ENCODE peak calls at places on chromosomes 3 and 15, in nine cellular contexts. G is T47D; H is stimulated activated CD8-positive, alpha-beta memory T cell treated with anti-CD3 and anti-CD28 coated beads, Interleukin-7, amount 100 ng/mL, for 48 hours; R is lower lobe of right lung; A is Caki2; W is RCC 7860; J is choroid plexus epithelial cell; N is stimulated activated CD4-positive, alpha-beta T cell treated with anti-CD3 and anti-CD28 coated beads, Interleukin-4, amount 100 ng/mL, for 24 hours; P is endodermal cell. Q is an unnamed sample.
A peak's percentile ranks its signal among the peaks of the same experiment; 100 is the strongest.

GRCh38 chr15:38535451-38536200 is 29.0 kb downstream of the RASGRP1 start:
- DNase-seq in R (no peak), W (no peak), G (no peak), P (no peak), J (no peak), N (no peak), H (no peak), A (peak; percentile 50), Q (no peak)

GRCh38 chr3:13500133-13500885 is 20.2 kb downstream of the HDAC11 start:
- DNase-seq in J (peak; percentile 35), W (no peak), P (peak; percentile 86), N (no peak), R (peak; percentile 40), H (no peak), A (no peak), G (no peak), Q (no peak)

GRCh38 chr15:33729648-33730047 is 238.6 kb upstream of the CHRM5 start:
- DNase-seq in P (no peak), H (no peak), G (peak; percentile 46), W (no peak), J (peak; percentile 43), N (no peak), R (no peak), A (peak; percentile 16), Q (peak; percentile 36)

GRCh38 chr3:71064976-71065763 is 518.4 kb downstream of the FOXP1 start:
- DNase-seq in P (peak; percentile 88), W (peak; percentile 21), N (peak; percentile 69), H (peak; percentile 36), A (peak; percentile 57), J (peak; percentile 56), R (peak; percentile 80), G (no peak), Q (peak; percentile 25)

GRCh38 chr3:122458992-122459391 is 43.1 kb upstream of the WDR5B start:
- DNase-seq in P (no peak), G (no peak), N (no peak), A (peak; percentile 26), R (no peak), W (peak; percentile 53), H (no peak), J (peak; percentile 81), Q (no peak)

GRCh38 chr15:93861956-93862741 is 369.2 kb upstream of the MCTP2 start:
- DNase-seq in H (no peak), N (no peak), P (no peak), R (peak; percentile 46), G (no peak), J (no peak), A (no peak), W (no peak), Q (no peak)

GRCh38 chr3:10693457-10693856 is 122.6 kb upstream of the SLC6A11 start:
- DNase-seq in P (no peak), G (no peak), R (no peak), H (no peak), N (no peak), J (peak; percentile 28), W (no peak), A (no peak), Q (no peak)

GRCh38 chr3:168977696-168978374 is 685.7 kb downstream of the MECOM start:
- DNase-seq in R (no peak), G (no peak), P (no peak), H (no peak), J (peak; percentile 20), N (no peak), A (peak; percentile 26), W (no peak), Q (peak; percentile 23)

GRCh38 chr3:140630366-140630765 is 47.5 kb upstream of the TRIM42 start:
- DNase-seq in H (no peak), G (no peak), W (no peak), R (no peak), J (peak; percentile 62), N (no peak), P (no peak), A (no peak), Q (no peak)

GRCh38 chr15:56886878-56887781 is 31.3 kb upstream of the TCF12 start:
- DNase-seq in R (peak; percentile 96), G (peak; percentile 78), H (peak; percentile 69), A (peak; percentile 93), W (peak; percentile 80), P (peak; percentile 95), N (peak; percentile 81), J (peak; percentile 98), Q (peak; percentile 86)

GRCh38 chr3:32508731-32509130 is 6.1 kb upstream of the CMTM6 start:
- DNase-seq in G (no peak), R (no peak), A (no peak), N (no peak), H (no peak), W (no peak), J (peak; percentile 33), P (no peak), Q (no peak)

GRCh38 chr15:34753236-34753894 is 1.4 kb downstream of the GJD2 start:
- DNase-seq in W (no peak), J (peak; percentile 63), A (peak; percentile 50), H (no peak), P (peak; percentile 93), G (peak; percentile 64), R (no peak), N (no peak), Q (peak; percentile 29)

GRCh38 chr3:53606793-53607192 is 112.4 kb downstream of the CACNA1D start:
- DNase-seq in W (no peak), N (no peak), P (no peak), A (no peak), H (no peak), J (no peak), R (no peak), G (no peak), Q (no peak)

GRCh38 chr3:13894812-13895154 is 14.9 kb upstream of the WNT7A start:
- DNase-seq in H (no peak), P (no peak), W (no peak), N (no peak), A (no peak), J (no peak), G (no peak), R (no peak), Q (no peak)

GRCh38 chr15:75729304-75730069 is 16.8 kb upstream of the CSPG4 start:
- DNase-seq in J (no peak), G (no peak), W (no peak), H (no peak), P (no peak), R (peak; percentile 25), N (no peak), A (no peak), Q (no peak)

GRCh38 chr3:108486910-108487309 is 23.5 kb downstream of the MYH15 start:
- DNase-seq in P (no peak), N (no peak), W (no peak), A (peak; percentile 19), R (no peak), J (peak; percentile 80), G (no peak), H (no peak), Q (peak; percentile 42)

GRCh38 chr15:33278816-33279612 is 31.8 kb upstream of the RYR3 start:
- DNase-seq in P (peak; percentile 86), R (no peak), H (no peak), N (no peak), J (peak; percentile 94), A (peak; percentile 75), G (no peak), W (peak; percentile 93), Q (peak; percentile 77)

GRCh38 chr15:61106886-61107285 is 122.2 kb downstream of the RORA start:
- DNase-seq in N (no peak), G (no peak), H (no peak), R (no peak), A (no peak), W (no peak), J (no peak), P (no peak), Q (no peak)

GRCh38 chr3:13111874-13112520 is 38.8 kb upstream of the IQSEC1 start:
- DNase-seq in R (peak; percentile 58), J (no peak), A (no peak), W (no peak), N (no peak), H (no peak), P (peak; percentile 42), G (peak; percentile 72), Q (no peak)

GRCh38 chr15:87681054-87681453 is 575.5 kb downstream of the NTRK3 start:
- DNase-seq in A (no peak), W (no peak), G (no peak), R (no peak), J (no peak), P (no peak), H (no peak), N (no peak), Q (no peak)

GRCh38 chr3:64650096-64650622 is 37.6 kb downstream of the ADAMTS9 start:
- DNase-seq in R (no peak), A (peak; percentile 64), H (no peak), N (no peak), J (no peak), G (no peak), P (peak; percentile 67), W (no peak), Q (no peak)

GRCh38 chr3:129121792-129122696 is at the start of gene RAB43:
- DNase-seq in P (peak; percentile 100), H (peak; percentile 78), G (peak; percentile 86), J (peak; percentile 87), A (peak; percentile 86), W (peak; percentile 55), R (peak; percentile 90), N (peak; percentile 72), Q (peak; percentile 75)

GRCh38 chr3:44960387-44961026 is 15.5 kb downstream of the ZDHHC3 start:
- DNase-seq in N (no peak), J (peak; percentile 64), R (no peak), A (no peak), P (no peak), H (no peak), G (no peak), W (no peak), Q (no peak)

GRCh38 chr3:154139996-154140436 is 18.8 kb downstream of the ARHGEF26 start:
- DNase-seq in J (no peak), R (no peak), P (no peak), A (no peak), W (no peak), G (no peak), H (no peak), N (no peak), Q (no peak)

GRCh38 chr3:56817646-56818045 is 15.9 kb upstream of the ARHGEF3 start:
- DNase-seq in W (no peak), N (no peak), A (no peak), P (no peak), H (no peak), J (no peak), R (no peak), G (no peak), Q (no peak)

GRCh38 chr3:176734146-176734545 is 463.1 kb downstream of the TBL1XR1 start:
- DNase-seq in W (no peak), A (no peak), G (no peak), N (no peak), J (no peak), R (no peak), H (no peak), P (peak; percentile 83), Q (no peak)

GRCh38 chr3:30614943-30615342 is 8.5 kb downstream of the TGFBR2 start:
- DNase-seq in P (no peak), N (no peak), H (no peak), A (no peak), W (no peak), G (no peak), J (no peak), R (no peak), Q (no peak)

GRCh38 chr15:73716417-73716816 is 32.2 kb downstream of the CD276 start:
- DNase-seq in N (no peak), H (no peak), P (no peak), G (no peak), A (no peak), W (no peak), R (peak; percentile 89), J (no peak), Q (no peak)

GRCh38 chr3:132417695-132418520 is 606 bp downstream of the DNAJC13 start:
- DNase-seq in A (peak; percentile 73), W (peak; percentile 72), J (peak; percentile 82), P (peak; percentile 80), H (peak; percentile 13), G (peak; percentile 20), R (peak; percentile 79), N (peak; percentile 51), Q (peak; percentile 87)

GRCh38 chr15:37289109-37289765 is 188.9 kb upstream of the MEIS2 start:
- DNase-seq in N (no peak), H (no peak), G (no peak), P (peak; percentile 61), W (no peak), J (peak; percentile 13), A (no peak), R (no peak), Q (no peak)

GRCh38 chr3:101512521-101513418 is at the start of gene SENP7:
- DNase-seq in P (peak; percentile 91), J (peak; percentile 84), R (peak; percentile 91), A (peak; percentile 88), N (peak; percentile 80), H (peak; percentile 56), G (peak; percentile 75), W (peak; percentile 63), Q (peak; percentile 78)

Q was measured in kidney glomerular epithelial cell.